ENCODE peak calls at places on chromosome 22, in four cellular contexts. K, Z, G and E are unnamed samples.

GRCh38 chr22:39727541-39727940 is 157.0 kb downstream of the CACNA1I start:
- DNase-seq in G (no peak), Z (no peak), K (no peak), E (no peak)

GRCh38 chr22:17523925-17524324 is 39.4 kb upstream of the SLC25A18 start:
- DNase-seq in G (no peak), Z (no peak), K (no peak), E (no peak)

GRCh38 chr22:42881982-42882656 is 25.0 kb upstream of the ARFGAP3 start:
- DNase-seq in G (no peak), Z (no peak), K (no peak), E (no peak)

GRCh38 chr22:39012525-39013516 is 1.2 kb upstream of the APOBEC3C start:
- DNase-seq in K (no peak), G (no peak), Z (no peak), E (no peak)

GRCh38 chr22:22988150-22988549 is 82.2 kb upstream of the GNAZ start:
- DNase-seq in K (no peak), G (no peak), Z (no peak), E (no peak)

GRCh38 chr22:35697142-35697541 is 20.5 kb upstream of the APOL5 start:
- DNase-seq in Z (no peak), K (no peak), G (no peak), E (no peak)

GRCh38 chr22:24442352-24442744 is 14.9 kb downstream of the ADORA2A start:
- DNase-seq in Z (no peak), K (no peak), G (no peak), E (no peak)

GRCh38 chr22:31572939-31573338 is 76.6 kb downstream of the SFI1 start:
- DNase-seq in G (no peak), K (no peak), Z (no peak), E (no peak)

GRCh38 chr22:41910599-41911291 is 4.1 kb downstream of the SHISA8 start:
- DNase-seq in K (no peak), G (no peak), Z (no peak), E (no peak)